ENCODE peak calls at places on chromosome 14, in seven cellular contexts. N, G, Q, I, T, A and C are unnamed samples.

GRCh38 chr14:73269729-73270651 is 32.7 kb downstream of the PAPLN start:
- DNase-seq in N (no peak), G (peak), Q (no peak), I (no peak), T (peak), A (no peak), C (no peak)

GRCh38 chr14:65943150-65943549 is 530.6 kb downstream of the FUT8 start:
- DNase-seq in N (no peak), G (no peak), Q (no peak), I (no peak), T (no peak), A (no peak), C (no peak)

GRCh38 chr14:77409131-77409533 is 14.2 kb downstream of the NOXRED1 start:
- DNase-seq in N (no peak), G (no peak), Q (peak), I (peak), T (no peak), A (no peak), C (peak)

GRCh38 chr14:87153901-87154300 is 839.1 kb downstream of the GALC start:
- DNase-seq in N (no peak), G (no peak), Q (no peak), I (no peak), T (no peak), A (no peak), C (no peak)

GRCh38 chr14:32306549-32306948 is 22.5 kb upstream of the AKAP6 start:
- DNase-seq in N (no peak), G (no peak), Q (no peak), I (no peak), T (no peak), A (no peak), C (no peak)

GRCh38 chr14:103905861-103906456 is 22.3 kb upstream of the TDRD9 start:
- DNase-seq in N (no peak), G (no peak), Q (no peak), I (no peak), T (no peak), A (no peak), C (peak)

GRCh38 chr14:88002421-88002820 is 2.5 kb upstream of the GPR65 start:
- DNase-seq in N (no peak), G (no peak), Q (no peak), I (no peak), T (no peak), A (no peak), C (no peak)

GRCh38 chr14:88130057-88130432 is 125.1 kb downstream of the GPR65 start:
- DNase-seq in N (no peak), G (no peak), Q (no peak), I (no peak), T (no peak), A (no peak), C (no peak)

GRCh38 chr14:20485900-20486299 is 16.7 kb downstream of the PNP start:
- DNase-seq in N (no peak), G (no peak), Q (no peak), I (no peak), T (no peak), A (no peak), C (peak)

GRCh38 chr14:67697006-67697405 is 1.4 kb upstream of the RDH11 start:
- DNase-seq in N (no peak), G (peak), Q (no peak), I (no peak), T (no peak), A (no peak), C (no peak)

GRCh38 chr14:56349942-56350341 is 229.7 kb upstream of the TMEM260 start:
- DNase-seq in N (no peak), G (no peak), Q (no peak), I (no peak), T (no peak), A (no peak), C (no peak)

GRCh38 chr14:45082420-45082819 is 1.5 kb upstream of the PRPF39 start:
- DNase-seq in N (no peak), G (no peak), Q (no peak), I (no peak), T (no peak), A (no peak), C (no peak)

GRCh38 chr14:91877376-91877775 is 10.0 kb upstream of the TC2N start:
- DNase-seq in N (no peak), G (no peak), Q (no peak), I (no peak), T (no peak), A (no peak), C (no peak)

GRCh38 chr14:58638231-58639205 is 756 bp downstream of the DACT1 start:
- DNase-seq in N (no peak), G (peak), Q (no peak), I (no peak), T (peak), A (no peak), C (peak)

GRCh38 chr14:86961106-86961716 is 1031.8 kb downstream of the GALC start:
- DNase-seq in N (no peak), G (no peak), Q (no peak), I (no peak), T (peak), A (no peak), C (peak)

GRCh38 chr14:102049258-102050025 is 37.4 kb downstream of the HSP90AA1 start:
- DNase-seq in N (no peak), G (no peak), Q (no peak), I (no peak), T (no peak), A (no peak), C (no peak)

GRCh38 chr14:85934886-85935254 is 404.9 kb downstream of the FLRT2 start:
- DNase-seq in N (no peak), G (peak), Q (no peak), I (no peak), T (no peak), A (no peak), C (no peak)

GRCh38 chr14:55052259-55052930 is 948 bp downstream of the MAPK1IP1L start:
- DNase-seq in N (no peak), G (peak), Q (no peak), I (no peak), T (no peak), A (no peak), C (no peak)

GRCh38 chr14:104287301-104288009 is 149.1 kb downstream of the KIF26A start:
- DNase-seq in N (no peak), G (no peak), Q (no peak), I (no peak), T (peak), A (no peak), C (no peak)

GRCh38 chr14:63006515-63006914 is 38.7 kb downstream of the KCNH5 start:
- DNase-seq in N (no peak), G (no peak), Q (no peak), I (no peak), T (no peak), A (no peak), C (no peak)

GRCh38 chr14:93954900-93955891 is 21.2 kb downstream of the ASB2 start:
- DNase-seq in N (no peak), G (no peak), Q (no peak), I (no peak), T (no peak), A (no peak), C (no peak)

GRCh38 chr14:79571361-79571760 is 639.9 kb downstream of the DIO2 start:
- DNase-seq in N (no peak), G (no peak), Q (no peak), I (no peak), T (no peak), A (no peak), C (no peak)

GRCh38 chr14:91835920-91836843 is 31.2 kb downstream of the TC2N start:
- DNase-seq in N (no peak), G (peak), Q (peak), I (peak), T (peak), A (no peak), C (peak)

GRCh38 chr14:105500036-105500725 is 9.1 kb downstream of the TEDC1 start:
- DNase-seq in N (no peak), G (no peak), Q (no peak), I (no peak), T (no peak), A (no peak), C (no peak)

GRCh38 chr14:97634786-97635185 is 837.6 kb downstream of the VRK1 start:
- DNase-seq in N (no peak), G (no peak), Q (no peak), I (no peak), T (no peak), A (no peak), C (no peak)

GRCh38 chr14:101325319-101325718 is 236.0 kb upstream of the DIO3 start:
- DNase-seq in N (no peak), G (no peak), Q (no peak), I (no peak), T (no peak), A (no peak), C (no peak)

GRCh38 chr14:68300608-68301007 is 481.0 kb downstream of the RAD51B start:
- DNase-seq in N (no peak), G (no peak), Q (no peak), I (no peak), T (no peak), A (no peak), C (no peak)

GRCh38 chr14:94612174-94612573 is at the start of gene SERPINA3:
- DNase-seq in N (no peak), G (peak), Q (no peak), I (no peak), T (peak), A (no peak), C (no peak)